ENCODE peak calls at places on chromosome 4, in six cellular contexts. Y, K, Q, E, X and B are unnamed samples.

GRCh38 chr4:52659016-52659721 is at the start of gene USP46:
- DNase-seq in X (peak), E (peak), K (peak), Y (peak), Q (peak), B (peak)

GRCh38 chr4:94669672-94670664 is 87.8 kb upstream of the BMPR1B start:
- DNase-seq in X (no peak), Q (no peak), Y (no peak), E (no peak), K (no peak), B (no peak)

GRCh38 chr4:182486895-182487294 is 243.7 kb downstream of the TENM3 start:
- DNase-seq in X (no peak), K (no peak), Q (no peak), E (no peak), Y (no peak), B (no peak)

GRCh38 chr4:124907881-124908280 is 195.3 kb upstream of the ANKRD50 start:
- DNase-seq in Y (no peak), K (no peak), Q (peak), E (no peak), X (no peak), B (no peak)

GRCh38 chr4:86934147-86934771 is 552 bp upstream of the AFF1 start:
- DNase-seq in Y (no peak), K (no peak), Q (no peak), X (no peak), E (no peak), B (peak)

GRCh38 chr4:100248476-100248875 is 58.2 kb upstream of the DDIT4L start:
- DNase-seq in K (no peak), Q (no peak), Y (no peak), X (no peak), E (no peak), B (no peak)

GRCh38 chr4:140237616-140238352 is 83.8 kb upstream of the MAML3 start:
- DNase-seq in E (peak), K (peak), Y (peak), X (peak), Q (peak), B (no peak)

GRCh38 chr4:27728892-27729291 is 868.3 kb downstream of the STIM2 start:
- DNase-seq in Y (no peak), E (no peak), K (no peak), Q (no peak), X (no peak), B (no peak)

GRCh38 chr4:161287678-161288352 is 876.0 kb downstream of the FSTL5 start:
- DNase-seq in Y (no peak), X (no peak), E (no peak), Q (no peak), K (no peak), B (no peak)

GRCh38 chr4:121784975-121785374 is 16.1 kb upstream of the EXOSC9 start:
- DNase-seq in K (no peak), Q (peak), X (no peak), Y (no peak), E (no peak), B (no peak)

GRCh38 chr4:168388890-168389289 is 70.3 kb upstream of the DDX60 start:
- DNase-seq in Q (peak), E (no peak), K (no peak), X (no peak), Y (no peak), B (no peak)

GRCh38 chr4:169604131-169604900 is 8.1 kb downstream of the NEK1 start:
- DNase-seq in Q (peak), Y (no peak), X (peak), E (no peak), K (no peak), B (no peak)

GRCh38 chr4:60805500-60806313 is 394.4 kb upstream of the ADGRL3 start:
- DNase-seq in Q (peak), E (no peak), K (no peak), Y (no peak), X (no peak), B (no peak)

DNA sequence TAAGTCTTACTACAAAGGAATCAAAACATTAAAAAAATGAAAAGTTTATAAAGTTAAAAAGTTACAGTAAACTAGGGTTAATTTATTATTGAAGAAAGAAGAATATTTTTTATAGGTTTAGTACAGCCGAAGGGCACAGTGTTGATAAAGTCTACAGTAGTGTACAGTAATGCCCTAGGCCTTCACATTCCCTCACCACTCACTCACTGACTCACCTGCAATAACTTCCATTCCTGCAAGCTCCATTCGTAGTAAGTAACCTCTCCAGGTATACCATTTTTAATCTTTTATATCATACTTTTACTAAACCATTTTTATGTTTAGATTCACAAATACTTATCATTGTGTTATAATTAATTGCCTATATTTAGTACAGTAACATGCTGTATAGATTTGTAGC is 307.5 kb upstream of the FAM241A start:
- DNase-seq in E (no peak), X (no peak), Q (no peak), K (no peak), Y (no peak), B (no peak)
- H3K27ac ChIP-seq in E (peak), X (no peak), Q (no peak), K (no peak), Y (no peak), B (no peak)

DNA sequence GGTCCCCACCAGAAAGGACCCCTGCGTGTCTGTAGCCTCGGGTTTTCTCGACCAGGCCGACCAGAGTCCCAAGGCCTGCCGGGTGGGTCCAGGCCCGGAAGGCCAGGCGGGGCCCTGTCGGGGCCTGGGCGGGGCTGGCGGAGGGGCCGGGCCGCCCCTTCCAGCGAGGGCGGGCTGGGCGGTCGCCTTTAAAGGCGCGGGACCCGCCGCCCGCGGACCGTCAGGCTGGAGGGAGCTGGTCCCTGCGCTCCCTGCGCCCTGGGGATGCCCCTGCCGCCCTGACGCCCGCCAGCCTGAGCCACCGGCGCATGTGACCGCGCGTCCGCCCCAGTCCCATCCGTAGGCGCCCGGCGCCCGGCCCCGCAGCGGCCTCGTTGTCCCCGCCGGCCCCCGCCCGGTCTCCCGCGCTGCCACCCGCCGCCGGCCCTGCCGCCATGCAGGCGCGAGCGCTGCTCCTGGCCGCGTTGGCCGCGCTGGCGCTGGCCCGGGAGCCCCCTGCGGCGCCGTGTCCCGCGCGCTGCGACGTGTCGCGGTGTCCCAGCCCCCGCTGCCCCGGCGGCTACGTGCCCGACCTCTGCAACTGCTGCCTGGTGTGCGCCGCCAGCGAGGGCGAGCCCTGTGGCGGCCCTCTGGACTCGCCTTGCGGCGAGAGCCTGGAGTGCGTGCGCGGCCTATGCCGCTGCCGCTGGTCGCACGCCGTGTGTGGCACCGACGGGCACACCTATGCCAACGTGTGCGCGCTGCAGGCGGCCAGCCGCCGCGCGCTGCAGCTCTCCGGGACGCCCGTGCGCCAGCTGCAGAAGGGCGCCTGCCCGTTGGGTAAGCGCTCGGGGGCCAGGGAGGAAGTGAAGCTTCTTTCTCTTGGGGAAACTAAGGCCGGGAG is at the start of gene HTRA3:
- DNase-seq in Q (peak), X (no peak), K (peak), Y (peak), E (peak), B (no peak)
- TF ChIP-seq POLR2A in Q (peak), X (peak), K (peak), Y (peak), E (peak), B (peak)

DNA sequence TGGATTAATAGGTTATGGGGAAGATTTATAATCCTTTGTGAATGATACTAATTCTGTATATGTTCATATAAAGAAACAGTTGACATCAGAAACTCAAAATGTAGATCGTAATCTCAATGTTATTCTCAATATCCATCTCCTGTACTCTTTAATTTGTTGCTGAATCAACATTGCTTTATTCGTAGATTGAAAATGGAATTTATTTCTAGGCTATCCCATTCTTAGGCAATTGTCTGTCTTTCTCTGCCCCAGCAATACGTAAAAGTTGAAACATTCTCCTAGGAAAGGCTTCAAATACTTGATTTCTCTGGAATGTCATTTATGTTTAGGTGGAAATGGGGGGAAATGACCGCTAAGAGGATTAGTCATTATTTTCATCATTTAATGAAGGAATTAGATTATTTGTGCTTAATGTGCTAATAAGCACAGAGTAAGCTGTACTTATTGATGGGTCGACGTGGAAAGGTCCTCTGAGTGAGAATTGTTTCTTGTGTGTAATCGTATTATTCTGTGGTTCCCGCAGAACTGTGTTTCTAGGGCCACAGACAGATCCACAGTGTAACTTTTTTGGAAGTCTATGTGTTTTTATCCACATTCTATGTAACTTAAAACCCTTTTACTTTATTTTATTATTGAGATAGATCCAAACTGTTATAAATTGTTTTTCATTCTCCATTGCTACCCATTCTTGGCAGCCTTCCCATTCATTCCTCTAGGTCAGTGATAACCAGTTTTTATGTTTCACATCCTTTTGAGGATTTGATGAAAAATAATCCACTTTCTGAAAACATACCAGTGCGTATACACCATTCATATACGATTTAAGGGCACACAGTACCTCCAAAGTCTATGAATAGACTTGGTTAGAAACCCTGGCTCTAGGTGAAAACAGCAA is 262.9 kb downstream of the ARHGAP10 start:
- DNase-seq in Y (no peak), K (no peak), X (no peak), E (no peak), Q (peak), B (no peak)
- H3K27ac ChIP-seq in Y (peak), K (no peak), X (no peak), E (no peak), Q (no peak), B (no peak)

DNA sequence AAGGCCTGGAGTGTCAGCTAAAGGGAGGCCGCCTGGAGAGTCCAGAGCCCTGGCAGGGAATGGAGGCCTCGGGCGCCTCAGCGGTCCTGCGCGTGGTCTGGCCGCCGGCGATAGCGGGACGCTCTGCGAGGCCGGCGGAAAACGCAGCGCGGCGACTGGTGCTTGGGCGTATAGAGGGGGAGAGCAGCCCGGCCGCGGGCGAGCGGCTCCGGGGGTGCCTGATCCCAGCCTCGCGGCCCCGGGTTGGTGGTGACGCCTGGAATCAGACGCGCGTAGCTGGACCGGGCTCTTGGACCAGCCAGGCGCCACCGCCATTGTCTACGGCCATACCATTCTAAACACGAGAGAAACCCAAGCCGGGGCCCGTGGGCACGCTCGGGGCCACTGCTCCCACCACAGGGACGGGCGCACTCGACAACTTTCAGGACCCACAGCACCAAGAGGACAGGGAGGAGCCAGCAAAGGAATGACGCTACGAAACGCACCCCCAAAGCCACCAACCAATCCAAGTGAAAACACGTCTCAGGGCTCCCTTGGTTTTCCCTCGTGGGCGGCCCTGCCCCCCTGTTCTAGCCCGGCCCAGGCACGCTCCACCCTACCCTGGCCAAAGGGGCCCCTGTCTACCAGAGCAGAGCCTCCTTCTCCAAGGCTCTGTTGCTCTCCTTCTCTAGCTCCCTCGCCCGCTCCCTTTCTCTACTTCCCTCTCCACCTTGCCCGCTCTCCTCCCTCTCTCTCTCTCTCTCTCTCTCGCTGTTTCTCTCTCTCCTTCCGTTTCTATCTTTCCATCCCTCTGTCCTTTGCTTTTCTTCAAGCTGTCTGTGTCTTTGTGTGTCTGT is 7.8 kb downstream of the FRG2 start:
- DNase-seq in X (no peak), Q (no peak), K (no peak), Y (no peak), E (no peak), B (no peak)
- TF ChIP-seq POLR2A in X (no peak), Q (no peak), K (no peak), Y (no peak), E (no peak), B (no peak)

DNA sequence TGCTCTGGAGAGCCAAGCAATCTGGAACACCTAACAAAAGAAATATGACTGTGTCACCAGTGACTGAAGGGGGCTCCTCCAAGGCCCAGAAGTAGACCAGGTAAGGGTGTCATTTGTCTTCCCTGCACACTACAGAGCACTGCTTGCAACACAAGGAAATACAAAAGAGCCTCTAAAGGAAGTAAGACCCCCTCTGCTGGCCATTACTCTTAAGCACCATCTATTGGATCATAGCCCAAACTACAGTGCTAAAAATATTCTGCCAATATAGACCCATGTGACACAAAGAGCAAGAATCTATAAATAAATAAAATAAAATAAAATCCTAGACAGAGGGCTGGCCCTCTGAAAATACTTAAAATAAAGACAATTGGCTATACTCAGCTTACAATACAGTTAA is 528.7 kb downstream of the TMA16 start:
- DNase-seq in E (no peak), K (no peak), Q (no peak), X (no peak), Y (no peak), B (no peak)
- H3K27ac ChIP-seq in E (no peak), K (no peak), Q (no peak), X (no peak), Y (no peak), B (no peak)

GRCh38 chr4:102344955-102345794 is at the start of gene SLC39A8:
- DNase-seq in X (peak), E (peak), K (peak), Y (peak), Q (peak), B (peak)
- TF ChIP-seq POLR2A in X (peak), E (peak), K (peak), Y (peak), Q (no peak), B (no peak)

DNA sequence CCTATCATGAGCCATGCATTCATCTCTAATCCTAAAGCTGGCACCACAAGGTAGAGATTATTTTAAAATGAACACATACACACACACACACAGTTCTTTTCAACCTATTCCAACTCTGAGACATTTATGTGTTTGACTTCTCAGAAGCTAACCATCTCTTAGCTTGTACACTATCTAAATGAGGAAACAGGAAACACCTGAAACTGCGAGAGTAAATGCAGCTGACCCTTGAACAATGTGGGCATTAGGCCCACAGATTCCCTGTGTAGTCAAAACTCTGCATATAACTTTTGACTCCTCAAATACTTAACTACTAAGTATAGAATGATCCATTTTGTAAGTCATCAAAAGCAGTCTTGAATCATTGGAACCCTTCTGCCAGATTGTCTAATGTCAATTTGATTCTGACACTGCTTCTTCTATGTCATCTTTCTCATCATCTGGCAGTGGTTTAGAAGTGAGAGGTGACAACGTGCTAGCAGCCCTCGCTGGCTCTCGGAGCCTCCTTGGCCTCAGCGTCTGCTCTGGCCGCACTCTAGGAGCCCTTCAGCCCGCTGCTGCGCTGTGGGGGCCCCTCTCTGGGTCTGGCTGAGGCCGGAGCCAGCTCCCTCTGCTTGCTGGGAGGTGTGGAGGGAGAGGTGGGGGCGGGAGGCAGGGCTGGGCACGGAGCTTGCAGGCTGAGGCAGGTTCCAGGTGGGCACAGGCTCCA is 21.4 kb upstream of the IL15 start:
- DNase-seq in K (no peak), Y (no peak), X (no peak), Q (no peak), E (no peak), B (no peak)
- H3K27ac ChIP-seq in K (no peak), Y (no peak), X (no peak), Q (no peak), E (no peak), B (no peak)

GRCh38 chr4:2964077-2964471 is 703 bp downstream of the GRK4 start:
- DNase-seq in Q (no peak), Y (no peak), K (no peak), E (no peak), X (no peak), B (peak)

GRCh38 chr4:2962099-2962455 is 1.1 kb downstream of the NOP14 start:
- DNase-seq in E (no peak), K (no peak), Y (no peak), X (no peak), Q (no peak), B (no peak)

GRCh38 chr4:2965262-2965661 is 1.9 kb downstream of the GRK4 start:
- DNase-seq in E (no peak), K (no peak), Q (no peak), X (no peak), Y (no peak), B (no peak)

GRCh38 chr4:2962614-2963184 is 507 bp downstream of the NOP14 start:
- DNase-seq in K (no peak), Q (peak), Y (peak), E (no peak), X (peak), B (no peak)

GRCh38 chr4:2963185-2964076 is at the start of the genes GRK4 and NOP14:
- DNase-seq in Y (peak), Q (peak), K (peak), X (peak), E (peak), B (no peak)
- TF ChIP-seq POLR2A in Y (peak), Q (peak), K (peak), X (peak), E (peak), B (peak)

GRCh38 chr4:184283659-184284335 is 66.1 kb upstream of the ENPP6 start:
- DNase-seq in E (no peak), Y (no peak), X (no peak), K (no peak), Q (no peak), B (no peak)
- H3K27ac ChIP-seq in E (peak), Y (peak), X (no peak), K (no peak), Q (no peak), B (peak)

DNA sequence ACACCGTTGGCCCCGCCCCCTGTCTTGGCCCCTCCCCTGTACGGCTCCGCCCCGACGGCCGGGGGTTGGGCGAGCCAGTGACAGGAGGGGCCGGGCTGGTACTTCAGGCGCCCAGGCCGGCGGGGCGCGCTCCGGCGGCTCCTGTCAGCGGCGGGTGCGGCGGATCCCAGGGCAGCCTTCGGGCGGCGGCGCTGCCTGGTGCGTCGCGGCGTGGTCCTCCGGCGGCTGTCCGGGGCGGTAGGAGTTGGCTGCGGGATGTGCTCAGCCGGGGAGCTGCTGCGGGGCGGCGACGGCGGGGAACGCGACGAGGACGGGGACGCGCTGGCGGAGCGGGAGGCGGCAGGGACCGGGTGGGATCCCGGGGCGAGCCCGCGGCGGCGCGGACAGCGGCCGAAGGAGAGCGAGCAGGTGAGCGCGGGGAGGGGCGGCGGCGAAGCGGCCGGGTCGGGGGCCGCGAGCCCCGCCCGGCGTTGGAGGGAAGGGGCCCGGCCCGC is at the start of gene FAM241A:
- DNase-seq in K (peak), Y (peak), Q (peak), E (peak), X (peak), B (peak)
- TF ChIP-seq POLR2A in K (peak), Y (peak), Q (peak), E (peak), X (peak), B (no peak)